ENCODE peak calls at places on chromosomes 7 and 10, in four cellular contexts. D, T, E and B are unnamed samples.

GRCh38 chr7:135441791-135442190 is 68.1 kb downstream of the CNOT4 start:
- DNase-seq in T (no peak), E (no peak), D (no peak), B (no peak)

GRCh38 chr7:151249732-151250072 is 1.2 kb upstream of the SMARCD3 start:
- DNase-seq in E (peak), T (no peak), D (no peak), B (no peak)

GRCh38 chr10:17644485-17644964 is 574 bp downstream of the STAM start:
- DNase-seq in T (no peak), D (peak), E (peak), B (no peak)

GRCh38 chr10:124155781-124156401 is 62.5 kb upstream of the CHST15 start:
- DNase-seq in E (no peak), T (no peak), D (no peak), B (no peak)

GRCh38 chr10:3107426-3107961 is 40.1 kb downstream of the PFKP start:
- DNase-seq in T (no peak), D (no peak), E (no peak), B (no peak)

GRCh38 chr7:134356421-134356936 is 39.7 kb upstream of the SLC35B4 start:
- DNase-seq in T (no peak), D (no peak), E (no peak), B (no peak)

GRCh38 chr7:129530881-129531391 is 28.6 kb downstream of the SMKR1 start:
- DNase-seq in T (no peak), E (no peak), D (no peak), B (peak)

GRCh38 chr7:46791180-46791579 is 790.7 kb downstream of the TNS3 start:
- DNase-seq in D (no peak), T (no peak), E (no peak), B (no peak)

GRCh38 chr7:22725585-22725984 is 1.4 kb upstream of the IL6 start:
- DNase-seq in D (peak), T (no peak), E (peak), B (peak)

GRCh38 chr10:69334258-69335062 is 56.2 kb downstream of the HK1 start:
- DNase-seq in D (no peak), E (peak), T (no peak), B (no peak)

GRCh38 chr7:57179776-57180415 is 47.7 kb upstream of the ZNF479 start:
- DNase-seq in D (no peak), E (no peak), T (no peak), B (no peak)

GRCh38 chr7:22442187-22442886 is 57.7 kb downstream of the STEAP1B start:
- DNase-seq in T (no peak), E (no peak), D (no peak), B (peak)

GRCh38 chr10:74917481-74918077 is 91.2 kb downstream of the KAT6B start:
- DNase-seq in T (no peak), D (no peak), E (no peak), B (peak)

GRCh38 chr7:10708447-10708846 is 265.2 kb upstream of the PHF14 start:
- DNase-seq in T (no peak), E (peak), D (peak), B (peak)

GRCh38 chr10:79129361-79129997 is 60.7 kb downstream of the ZMIZ1 start:
- DNase-seq in D (peak), T (no peak), E (peak), B (peak)

GRCh38 chr10:58791137-58791536 is 278.5 kb downstream of the BICC1 start:
- DNase-seq in T (no peak), E (no peak), D (no peak), B (no peak)

GRCh38 chr10:22434521-22434920 is 89.2 kb downstream of the SPAG6 start:
- DNase-seq in E (no peak), T (no peak), D (no peak), B (no peak)

GRCh38 chr7:151015967-151016366 is 8.3 kb downstream of the ATG9B start:
- DNase-seq in T (no peak), E (no peak), D (no peak), B (no peak)

GRCh38 chr10:21912583-21912982 is 90.9 kb downstream of the DNAJC1 start:
- DNase-seq in D (no peak), E (no peak), T (no peak), B (no peak)

GRCh38 chr10:31004611-31005193 is 27.0 kb downstream of the ZNF438 start:
- DNase-seq in E (no peak), T (no peak), D (no peak), B (no peak)

GRCh38 chr7:142263598-142264380 is 5.9 kb upstream of the PRSS58 start:
- DNase-seq in D (no peak), T (no peak), E (no peak), B (no peak)

GRCh38 chr7:96747413-96747940 is 37.8 kb upstream of the SEM1 start:
- DNase-seq in D (no peak), E (no peak), T (no peak), B (no peak)

GRCh38 chr7:55134786-55135185 is 116.0 kb downstream of the EGFR start:
- DNase-seq in T (no peak), E (no peak), D (no peak), B (no peak)

GRCh38 chr10:133127291-133128125 is 32.5 kb upstream of the KNDC1 start:
- DNase-seq in D (peak), E (peak), T (no peak), B (no peak)
- TF ChIP-seq TARDBP in D (no peak), E (no peak), T (no peak), B (no peak)

DNA sequence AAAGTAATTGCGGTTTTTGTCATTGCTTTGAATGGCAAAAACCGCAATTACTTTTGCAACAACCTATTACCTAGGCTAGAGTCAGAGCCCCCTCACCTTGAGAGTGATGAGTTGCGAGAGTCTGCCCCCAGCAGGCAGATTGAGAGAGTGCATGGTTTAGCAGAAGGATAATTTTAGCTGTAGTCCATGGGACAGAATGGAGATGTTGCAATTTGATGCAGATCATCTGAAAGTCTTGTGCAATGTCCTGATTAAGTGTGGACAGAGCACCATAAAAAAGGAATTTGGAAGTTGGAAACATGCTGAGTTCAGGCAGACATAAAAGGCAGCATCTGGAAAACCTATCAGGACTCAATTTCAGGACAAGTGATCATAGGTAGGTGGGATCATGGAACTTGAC is 48.7 kb downstream of the GPR141 start:
- DNase-seq in E (peak), T (peak), D (peak), B (peak)
- TF ChIP-seq TARDBP in E (no peak), T (no peak), D (no peak), B (no peak)

DNA sequence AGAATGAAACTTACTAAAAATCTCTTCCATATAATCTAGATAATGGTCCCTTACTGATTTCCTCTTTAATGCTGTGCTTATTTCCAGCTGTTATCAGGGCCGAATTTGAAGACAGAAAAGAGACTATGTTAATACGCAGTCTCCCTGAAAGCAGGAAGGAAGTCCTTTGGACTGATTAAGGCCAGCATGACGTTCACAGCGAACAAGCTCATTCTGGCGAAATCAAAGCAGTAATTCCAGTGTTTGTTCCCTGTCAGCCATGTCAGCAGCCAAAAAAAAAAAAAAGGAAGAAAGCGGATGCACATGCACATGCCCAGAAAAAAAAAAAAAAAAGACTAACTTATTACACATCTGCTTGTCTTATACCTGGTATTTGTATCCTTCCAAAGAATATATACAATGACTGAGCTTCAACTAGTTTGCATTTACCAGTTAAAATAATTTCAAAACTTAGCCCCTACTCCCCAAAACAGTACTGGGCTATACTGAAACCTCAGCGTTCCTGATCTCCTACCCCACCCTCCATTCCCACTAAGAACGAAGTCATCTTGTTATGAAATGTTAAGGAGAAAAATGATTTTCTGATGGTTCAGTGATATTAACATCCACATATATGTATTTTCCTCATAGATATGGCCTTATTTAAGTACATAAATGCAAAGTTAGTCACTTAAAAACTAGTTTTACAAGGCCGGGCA is 29.0 kb upstream of the ANAPC16 start:
- DNase-seq in E (no peak), T (no peak), D (no peak), B (no peak)
- TF ChIP-seq TARDBP in E (no peak), T (no peak), D (no peak), B (no peak)

GRCh38 chr7:102931757-102932156 is 19.0 kb downstream of the LRRC17 start:
- DNase-seq in E (no peak), D (no peak), T (no peak), B (no peak)

GRCh38 chr7:102925962-102926825 is 13.4 kb downstream of the LRRC17 start:
- DNase-seq in T (no peak), D (no peak), E (peak), B (no peak)

DNA sequence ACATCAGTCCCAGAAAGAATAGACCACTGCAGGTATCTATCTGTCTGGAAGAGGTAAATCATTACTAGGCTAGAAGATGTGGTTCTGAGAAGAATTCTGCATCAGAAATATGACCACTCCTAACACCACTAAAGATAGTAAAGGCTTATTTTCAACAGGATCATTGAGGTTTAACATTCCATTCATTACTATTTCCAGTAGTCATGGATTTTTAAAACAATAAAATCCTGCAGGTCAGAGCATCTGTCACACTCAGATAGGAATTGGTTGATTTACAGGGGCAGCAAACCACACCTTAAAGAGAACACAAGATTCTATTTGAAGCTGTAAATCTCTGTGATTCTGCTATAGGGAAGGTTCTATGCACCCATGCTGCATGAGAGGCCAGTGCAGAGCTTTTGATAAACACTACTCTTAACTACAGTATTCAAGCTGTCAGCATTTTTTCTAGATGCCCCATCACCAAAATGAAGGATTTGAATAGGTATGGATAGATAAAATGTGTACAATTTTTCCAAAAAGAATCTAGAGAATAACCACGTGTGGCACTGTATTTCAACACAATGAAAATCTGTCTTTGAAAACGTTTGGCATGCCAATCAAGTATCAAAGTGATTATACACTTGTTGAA is 14.6 kb downstream of the LRRC17 start:
- DNase-seq in E (no peak), D (no peak), T (no peak), B (no peak)
- TF ChIP-seq TARDBP in E (no peak), D (no peak), T (no peak), B (no peak)

GRCh38 chr7:16356241-16356958 is 64.9 kb downstream of the CRPPA start:
- DNase-seq in E (peak), T (no peak), D (no peak), B (no peak)
- TF ChIP-seq TARDBP in E (no peak), T (no peak), D (no peak), B (no peak)